ENCODE peak calls at places on chromosome 15, in five cellular contexts. J, U, F, W and Q are unnamed samples.

GRCh38 chr15:42450434-42450790 is 40.5 kb downstream of the ZNF106 start:
- DNase-seq in W (no peak), U (no peak), J (no peak), F (no peak), Q (no peak)

GRCh38 chr15:98878172-98878571 is 129.4 kb downstream of the PGPEP1L start:
- DNase-seq in F (no peak), W (no peak), U (no peak), J (no peak), Q (no peak)

GRCh38 chr15:46280753-46281521 is 646.1 kb downstream of the SQOR start:
- DNase-seq in J (no peak), F (no peak), W (no peak), U (no peak), Q (no peak)

GRCh38 chr15:70033109-70033508 is 64.6 kb downstream of the TLE3 start:
- DNase-seq in W (no peak), J (no peak), F (no peak), U (no peak), Q (no peak)

GRCh38 chr15:78574944-78575343 is 9.6 kb downstream of the CHRNA5 start:
- DNase-seq in U (no peak), F (no peak), W (no peak), J (no peak), Q (no peak)

GRCh38 chr15:37079726-37080125 is 20.6 kb downstream of the MEIS2 start:
- DNase-seq in U (no peak), W (no peak), J (no peak), F (no peak), Q (no peak)

GRCh38 chr15:31278544-31279220 is 48.0 kb upstream of the KLF13 start:
- DNase-seq in F (peak), U (no peak), W (no peak), J (no peak), Q (peak)

GRCh38 chr15:23565395-23566069 is at the start of gene MKRN3:
- DNase-seq in J (peak), W (peak), U (no peak), F (no peak), Q (no peak)

GRCh38 chr15:82928711-82929110 is 23.8 kb downstream of the HOMER2 start:
- DNase-seq in J (no peak), W (no peak), U (no peak), F (no peak), Q (no peak)

GRCh38 chr15:90388462-90389182 is 580 bp downstream of the IQGAP1 start:
- DNase-seq in U (peak), J (peak), F (peak), W (peak), Q (peak)

GRCh38 chr15:31801152-31801551 is 229.2 kb upstream of the CHRNA7 start:
- DNase-seq in W (no peak), U (peak), F (no peak), J (no peak), Q (no peak)

GRCh38 chr15:67225336-67225735 is 29.1 kb downstream of the AAGAB start:
- DNase-seq in U (no peak), J (no peak), F (no peak), W (no peak), Q (no peak)

GRCh38 chr15:53196235-53196634 is 406.1 kb upstream of the ONECUT1 start:
- DNase-seq in U (no peak), J (no peak), W (no peak), F (no peak), Q (no peak)

GRCh38 chr15:28890711-28891495 is 5.1 kb downstream of the APBA2 start:
- DNase-seq in W (no peak), F (no peak), J (peak), U (no peak), Q (no peak)

GRCh38 chr15:81922143-81922542 is 123.7 kb downstream of the MEX3B start:
- DNase-seq in U (no peak), F (no peak), W (no peak), J (no peak), Q (no peak)

GRCh38 chr15:75349851-75350588 is 3.2 kb downstream of the NEIL1 start:
- DNase-seq in F (no peak), J (peak), W (no peak), U (no peak), Q (no peak)

GRCh38 chr15:82571722-82572222 is 31.5 kb upstream of the RPS17 start:
- DNase-seq in W (no peak), J (no peak), F (peak), U (peak), Q (peak)

GRCh38 chr15:68643216-68643830 is 64.5 kb downstream of the CORO2B start:
- DNase-seq in F (no peak), W (no peak), J (no peak), U (no peak), Q (peak)

GRCh38 chr15:35437157-35437556 is 108.8 kb downstream of the DPH6 start:
- DNase-seq in U (no peak), J (no peak), W (no peak), F (no peak), Q (no peak)

GRCh38 chr15:50710585-50710984 is 24.0 kb upstream of the TRPM7 start:
- DNase-seq in F (no peak), U (no peak), J (no peak), W (no peak), Q (no peak)

GRCh38 chr15:22974745-22975144 is 5.4 kb downstream of the CYFIP1 start:
- DNase-seq in J (no peak), U (no peak), F (no peak), W (no peak), Q (no peak)

GRCh38 chr15:67105065-67105951 is 39.9 kb downstream of the SMAD3 start:
- DNase-seq in W (peak), J (no peak), U (no peak), F (peak), Q (peak)

GRCh38 chr15:31457631-31458526 is 131.2 kb downstream of the KLF13 start:
- DNase-seq in F (peak), W (peak), U (no peak), J (no peak), Q (peak)

GRCh38 chr15:73002509-73002908 is 49.8 kb upstream of the NEO1 start:
- DNase-seq in J (no peak), F (no peak), U (no peak), W (no peak), Q (no peak)

GRCh38 chr15:41779662-41780157 is 5.4 kb downstream of the MAPKBP1 start:
- DNase-seq in W (no peak), F (no peak), J (no peak), U (no peak), Q (no peak)

GRCh38 chr15:99433757-99434211 is 132.0 kb upstream of the MEF2A start:
- DNase-seq in W (no peak), U (no peak), J (no peak), F (peak), Q (no peak)

DNA sequence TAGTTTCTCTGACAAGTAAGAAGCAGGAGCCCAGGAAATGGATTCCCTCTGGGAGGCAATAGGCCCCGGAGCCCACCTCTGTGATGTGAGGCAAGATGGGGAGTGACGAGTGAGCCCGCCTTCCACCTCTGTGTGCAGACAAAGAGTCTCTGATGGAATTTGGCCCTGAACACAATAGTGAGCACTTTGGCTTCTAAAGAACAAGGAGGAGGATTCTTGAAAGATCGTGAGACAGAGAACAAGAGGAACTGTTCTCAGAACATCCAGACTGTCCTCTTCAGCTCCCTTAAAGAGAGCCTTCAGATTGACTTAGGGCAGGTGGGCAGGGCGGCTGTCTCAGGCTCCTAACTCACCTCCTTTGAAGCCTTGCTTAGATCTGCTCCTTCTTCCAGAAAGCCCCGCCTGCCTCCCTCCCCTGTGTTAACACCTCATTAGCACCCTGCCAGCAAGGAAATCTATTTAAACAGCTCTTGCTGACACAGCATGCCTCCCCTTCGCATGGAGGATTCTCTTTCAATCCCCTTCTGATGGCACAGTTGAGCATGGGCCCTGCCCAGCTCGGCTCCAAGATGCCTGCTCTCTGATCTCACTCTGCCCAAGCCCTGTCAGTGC is 430.3 kb downstream of the NTRK3 start:
- DNase-seq in F (no peak), W (no peak), J (no peak), U (no peak), Q (no peak)
- H3K27ac ChIP-seq in F (no peak), W (no peak), J (no peak), U (no peak), Q (no peak)

DNA sequence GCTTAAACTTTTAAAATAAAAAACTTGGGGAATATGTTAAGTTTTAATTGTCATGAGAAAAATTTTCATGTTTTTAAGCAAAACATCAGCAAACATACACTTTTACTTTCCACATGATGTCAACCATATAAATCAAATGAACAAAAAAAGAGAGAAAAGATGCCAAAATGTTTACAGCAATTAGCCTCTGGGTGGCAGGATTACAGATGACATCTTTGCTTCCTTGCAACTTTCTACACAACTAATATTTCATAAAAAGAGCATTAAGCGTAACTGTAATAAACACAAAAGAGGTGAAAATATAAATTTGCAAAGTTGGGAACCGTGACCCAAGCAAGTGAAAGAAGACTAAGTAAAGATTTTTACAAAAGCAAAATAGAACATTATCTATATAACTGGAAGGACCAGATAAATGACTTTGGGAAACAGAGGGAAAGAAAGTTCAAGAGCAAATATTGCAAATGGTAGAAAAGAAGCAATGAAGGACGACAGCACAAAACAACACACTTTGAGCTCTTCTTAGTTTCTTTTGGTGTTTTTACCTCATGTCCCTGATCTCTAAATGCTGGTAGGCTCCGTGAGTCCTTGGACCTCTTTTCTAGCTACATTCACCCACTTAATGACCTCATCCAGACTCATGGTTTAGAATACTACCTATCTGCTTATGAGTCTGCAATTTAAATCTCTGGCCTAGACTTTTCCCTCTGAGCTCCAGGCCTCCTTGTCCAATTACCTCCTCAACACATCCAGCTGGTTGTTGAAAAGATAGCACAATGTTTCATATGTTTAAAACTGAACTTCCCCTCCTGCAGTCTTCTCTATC is 9.4 kb downstream of the TP53BP1 start:
- DNase-seq in U (no peak), F (no peak), J (no peak), W (peak), Q (no peak)
- H3K4me3 ChIP-seq in U (no peak), F (no peak), J (no peak), W (no peak), Q (no peak)

GRCh38 chr15:65085207-65085753 is 8.7 kb downstream of the KBTBD13 start:
- DNase-seq in W (no peak), F (no peak), J (no peak), U (no peak), Q (peak)

GRCh38 chr15:65081758-65082157 is 5.2 kb downstream of the KBTBD13 start:
- DNase-seq in F (no peak), J (no peak), W (no peak), U (no peak), Q (no peak)

GRCh38 chr15:65084500-65085206 is 8.1 kb downstream of the KBTBD13 start:
- DNase-seq in F (no peak), U (no peak), W (no peak), J (no peak), Q (no peak)

GRCh38 chr15:65082303-65082958 is 5.9 kb downstream of the KBTBD13 start:
- DNase-seq in W (no peak), U (no peak), F (no peak), J (no peak), Q (no peak)

GRCh38 chr15:65083262-65083701 is 6.7 kb downstream of the KBTBD13 start:
- DNase-seq in U (no peak), W (no peak), J (no peak), F (no peak), Q (no peak)
- TF ChIP-seq CTCF in U (peak), W (no peak), J (no peak), F (peak), Q (no peak)

DNA sequence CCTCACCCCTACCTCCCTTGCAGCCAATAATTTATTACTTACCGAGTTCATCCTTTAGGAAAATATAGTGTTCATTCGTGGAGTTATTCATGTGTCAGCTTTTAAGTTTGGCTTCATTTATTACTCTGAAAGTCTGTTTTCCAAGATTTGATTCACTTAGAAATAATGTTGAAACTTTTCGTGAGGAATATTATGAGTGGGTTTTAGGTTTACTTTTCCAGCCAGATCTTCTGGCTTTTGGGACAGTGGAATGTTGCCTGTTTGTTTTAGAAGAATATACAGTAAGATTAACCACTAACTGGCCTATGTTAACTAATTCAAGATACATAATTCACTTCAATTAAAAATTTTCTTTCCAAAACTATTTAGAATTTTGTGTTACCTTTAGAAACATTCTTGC is 160.9 kb upstream of the CGNL1 start:
- DNase-seq in J (no peak), W (no peak), F (no peak), U (no peak), Q (no peak)
- H3K27ac ChIP-seq in J (no peak), W (no peak), F (peak), U (peak), Q (no peak)

DNA sequence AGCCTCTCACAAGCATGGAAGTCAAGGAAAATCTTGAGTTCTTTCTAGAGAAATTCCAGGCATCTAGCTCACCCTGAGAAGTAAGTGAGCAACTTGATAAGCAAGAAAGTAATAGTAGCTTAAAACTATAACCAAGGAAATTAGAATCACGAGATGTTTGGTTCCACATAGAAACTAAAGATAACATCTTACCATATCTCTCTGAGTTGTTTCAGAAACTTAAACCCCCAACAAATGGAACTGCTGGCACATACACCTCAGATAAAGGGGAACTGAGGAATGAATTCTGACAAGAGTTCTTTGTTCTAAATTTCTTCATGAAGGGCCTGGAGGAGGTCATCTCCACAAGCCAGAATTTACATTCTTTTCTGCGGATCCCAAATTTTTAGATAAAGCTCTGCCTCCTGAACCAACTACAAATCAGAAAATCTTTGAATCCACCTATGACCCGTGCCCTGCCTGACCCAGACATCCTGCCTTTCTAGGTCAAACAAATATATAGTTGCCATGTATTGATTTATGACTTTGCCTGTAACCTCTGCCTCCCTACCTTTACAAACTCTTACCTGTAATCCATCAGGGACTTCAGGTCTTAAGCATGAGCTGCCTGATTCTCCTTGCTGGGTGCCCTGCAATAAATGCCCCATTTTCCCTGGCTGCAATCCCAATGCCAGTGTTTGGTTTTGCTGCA is 26.4 kb upstream of the ABHD17C start:
- DNase-seq in J (no peak), W (no peak), F (no peak), U (no peak), Q (no peak)
- H3K4me3 ChIP-seq in J (no peak), W (no peak), F (no peak), U (no peak), Q (no peak)

DNA sequence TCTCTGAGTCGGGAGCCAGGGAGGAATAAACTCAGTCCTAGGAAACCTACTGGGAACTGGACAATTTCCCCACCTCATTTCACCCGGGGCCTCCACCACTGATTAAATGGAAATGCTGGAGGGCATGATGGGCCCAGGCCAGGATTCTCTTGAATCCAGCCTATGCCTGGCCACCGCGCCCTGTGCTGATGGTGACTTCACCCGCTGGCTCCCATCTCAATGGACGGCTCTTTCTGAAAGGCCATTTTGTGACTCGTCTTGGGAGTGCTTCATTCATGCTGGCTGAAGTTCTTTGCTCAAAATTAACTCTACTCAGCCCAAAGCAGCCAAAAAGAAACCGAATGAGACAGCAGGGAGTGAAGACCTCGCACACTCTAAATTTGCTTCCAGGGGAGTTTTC is 265.9 kb upstream of the ICE2 start:
- DNase-seq in U (peak), F (peak), W (no peak), J (no peak), Q (peak)
- TF ChIP-seq CTCF in U (no peak), F (no peak), W (no peak), J (no peak), Q (no peak)